ENCODE peak calls at places on chromosomes 12 and 14, in four cellular contexts. D is putamen, I is astrocyte of the cerebellum, J is HTR-8/SVneo. K is an unnamed sample.

GRCh38 chr14:104290058-104290667 is 151.8 kb downstream of the KIF26A start:
- DNase-seq in D (no peak), I (no peak), J (no peak), K (no peak)

GRCh38 chr12:47393403-47393790 is 312.4 kb downstream of the RPAP3 start:
- DNase-seq in D (no peak), I (no peak), J (no peak), K (no peak)

GRCh38 chr14:100733152-100733850 is 6.6 kb downstream of the DLK1 start:
- DNase-seq in D (no peak), I (no peak), J (no peak), K (no peak)

GRCh38 chr12:69278814-69279782 is 39.7 kb downstream of the CPSF6 start:
- DNase-seq in D (no peak), I (no peak), J (no peak), K (no peak)

GRCh38 chr14:75259510-75259855 is 19.1 kb upstream of the FOS start:
- DNase-seq in D (peak), I (peak), J (peak), K (no peak)

GRCh38 chr12:10242539-10242938 is 29.9 kb downstream of the GABARAPL1 start:
- DNase-seq in D (no peak), I (no peak), J (no peak), K (no peak)

GRCh38 chr14:59336078-59336477 is 129.1 kb downstream of the GPR135 start:
- DNase-seq in D (no peak), I (no peak), J (no peak), K (no peak)

GRCh38 chr12:124715121-124715990 is 147.9 kb upstream of the NCOR2 start:
- DNase-seq in D (no peak), I (no peak), J (no peak), K (no peak)

GRCh38 chr12:57628280-57629191 is 4.5 kb downstream of the B4GALNT1 start:
- DNase-seq in D (no peak), I (no peak), J (no peak), K (no peak)

K was measured in head of caudate nucleus.